ENCODE peak calls at places on chromosome 4, in four cellular contexts. P is mucosa of descending colon; H is stimulated activated CD8-positive, alpha-beta memory T cell treated with anti-CD3 and anti-CD28 coated beads, Interleukin-2, amount 100 ng/mL, for 48 hours; X is neural progenitor cell. A is an unnamed sample.

GRCh38 chr4:158775091-158775651 is 6.3 kb downstream of the FNIP2 start:
- DNase-seq in X (no peak), P (no peak), H (no peak), A (no peak)

GRCh38 chr4:125728568-125728967 is 413.8 kb downstream of the FAT4 start:
- DNase-seq in X (peak; percentile 34), H (no peak), P (no peak), A (no peak)

GRCh38 chr4:187484186-187484585 is 511.4 kb upstream of the ZFP42 start:
- DNase-seq in P (no peak), H (no peak), X (no peak), A (no peak)

GRCh38 chr4:182297659-182298058 is 54.5 kb downstream of the TENM3 start:
- DNase-seq in H (no peak), P (no peak), X (no peak), A (no peak)

GRCh38 chr4:38605181-38605764 is 58.7 kb upstream of the KLF3 start:
- DNase-seq in H (no peak), P (no peak), X (no peak), A (no peak)

GRCh38 chr4:182294436-182294835 is 51.2 kb downstream of the TENM3 start:
- DNase-seq in X (no peak), H (no peak), P (no peak), A (no peak)

GRCh38 chr4:112170451-112170993 is 25.3 kb downstream of the FAM241A start:
- DNase-seq in H (no peak), P (no peak), X (no peak), A (no peak)

GRCh38 chr4:173990879-173991231 is 292.6 kb downstream of the FBXO8 start:
- DNase-seq in P (peak; percentile 50), H (no peak), X (peak; percentile 54), A (no peak)